ENCODE peak calls at places on chromosomes 2 and 18, in five cellular contexts. H is aorta, Z is breast epithelium, T is PC-3, W is tibial nerve. V is an unnamed sample.

GRCh38 chr2:70627499-70627898 is 73.9 kb upstream of the TGFA start:
- DNase-seq in W (no peak), Z (no peak), T (peak; percentile 76), H (no peak), V (no peak)

GRCh38 chr2:189576361-189576760 is 4.2 kb downstream of the SLC40A1 start:
- DNase-seq in Z (no peak), W (peak; percentile 32), H (no peak), T (no peak), V (no peak)

GRCh38 chr2:146776589-146776988 is 1068.2 kb upstream of the ACVR2A start:
- DNase-seq in Z (no peak), H (no peak), T (no peak), W (no peak), V (no peak)

GRCh38 chr18:3214855-3215637 is 4.7 kb downstream of the MYOM1 start:
- DNase-seq in W (no peak), H (no peak), Z (no peak), T (no peak), V (no peak)

GRCh38 chr18:3332376-3332775 is 70.4 kb downstream of the MYL12B start:
- DNase-seq in Z (no peak), H (no peak), W (no peak), T (no peak), V (no peak)

GRCh38 chr18:60277855-60278480 is 94.6 kb downstream of the MC4R start:
- DNase-seq in H (no peak), Z (no peak), T (peak; percentile 97), W (no peak), V (no peak)

GRCh38 chr18:33573193-33573592 is 4.8 kb upstream of the ASXL3 start:
- DNase-seq in Z (no peak), H (no peak), W (no peak), T (no peak), V (no peak)

GRCh38 chr2:19349911-19350677 is 8.3 kb downstream of the OSR1 start:
- DNase-seq in H (peak; percentile 87), W (no peak), Z (no peak), T (peak; percentile 25), V (peak; percentile 51)

GRCh38 chr2:37670378-37671012 is 947 bp downstream of the CDC42EP3 start:
- DNase-seq in T (no peak), W (no peak), Z (no peak), H (no peak), V (no peak)

GRCh38 chr2:30664761-30665358 is 142.4 kb downstream of the CAPN13 start:
- DNase-seq in Z (no peak), W (no peak), H (peak; percentile 60), T (peak; percentile 94), V (no peak)

GRCh38 chr2:97928591-97928990 is 67.2 kb downstream of the TMEM131 start:
- DNase-seq in Z (no peak), H (no peak), W (no peak), T (no peak), V (no peak)

GRCh38 chr18:23949863-23950262 is 64.7 kb upstream of the TTC39C start:
- DNase-seq in T (no peak), W (no peak), H (no peak), Z (no peak), V (no peak)

DNA sequence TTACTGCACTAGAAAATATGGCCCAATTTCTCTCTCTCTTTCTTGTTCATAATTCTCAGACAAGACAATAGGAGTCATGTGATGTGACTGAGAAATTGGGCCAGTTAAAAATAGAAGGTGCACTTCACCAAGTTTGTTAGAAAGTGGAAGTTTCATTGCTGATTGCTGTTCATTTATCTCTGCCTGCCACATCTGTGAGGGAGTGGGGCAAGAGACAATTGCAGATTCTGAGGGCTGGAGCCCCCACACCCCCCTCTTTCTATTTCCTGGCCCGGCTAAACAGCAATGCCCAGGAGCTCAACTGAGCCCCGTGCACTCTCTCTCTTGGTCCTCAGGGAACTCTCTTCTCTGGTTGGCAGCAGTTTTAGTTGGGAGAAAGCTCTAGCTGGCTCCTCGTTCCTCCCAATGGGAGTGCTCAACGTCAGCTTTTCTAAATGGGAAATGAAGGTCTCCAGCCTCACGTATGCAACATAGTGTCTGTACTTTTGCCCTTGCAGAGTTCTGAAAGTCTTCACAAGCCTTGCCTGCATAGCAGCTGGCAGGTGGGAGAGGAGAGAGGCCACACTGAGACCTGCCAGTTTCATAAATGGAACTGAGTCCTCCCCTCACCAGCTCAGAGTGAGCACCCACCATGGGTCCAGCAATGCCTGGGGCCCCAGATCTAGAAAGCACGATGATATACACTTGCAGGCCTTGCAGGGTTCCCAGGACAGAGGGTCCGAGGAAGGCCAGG is 115.7 kb downstream of the MYCN start:
- DNase-seq in W (no peak), H (no peak), T (no peak), Z (no peak), V (no peak)
- H3K9me3 ChIP-seq in W (no peaks in the 10 kb centered on the region), H (peaks cover 5% of the 10 kb centered on the region), T (no peaks in the 10 kb centered on the region), Z (no peaks in the 10 kb centered on the region), V (no peaks in the 10 kb centered on the region)

GRCh38 chr18:78427081-78427480 is 552.5 kb upstream of the SALL3 start:
- DNase-seq in H (no peak), T (no peak), W (no peak), Z (no peak), V (no peak)
- H3K9me3 ChIP-seq in H (no peaks in the 10 kb centered on the region), T (no peaks in the 10 kb centered on the region), W (peaks cover 8% of the 10 kb centered on the region), Z (peaks cover 6% of the 10 kb centered on the region), V (no peaks in the 10 kb centered on the region)

DNA sequence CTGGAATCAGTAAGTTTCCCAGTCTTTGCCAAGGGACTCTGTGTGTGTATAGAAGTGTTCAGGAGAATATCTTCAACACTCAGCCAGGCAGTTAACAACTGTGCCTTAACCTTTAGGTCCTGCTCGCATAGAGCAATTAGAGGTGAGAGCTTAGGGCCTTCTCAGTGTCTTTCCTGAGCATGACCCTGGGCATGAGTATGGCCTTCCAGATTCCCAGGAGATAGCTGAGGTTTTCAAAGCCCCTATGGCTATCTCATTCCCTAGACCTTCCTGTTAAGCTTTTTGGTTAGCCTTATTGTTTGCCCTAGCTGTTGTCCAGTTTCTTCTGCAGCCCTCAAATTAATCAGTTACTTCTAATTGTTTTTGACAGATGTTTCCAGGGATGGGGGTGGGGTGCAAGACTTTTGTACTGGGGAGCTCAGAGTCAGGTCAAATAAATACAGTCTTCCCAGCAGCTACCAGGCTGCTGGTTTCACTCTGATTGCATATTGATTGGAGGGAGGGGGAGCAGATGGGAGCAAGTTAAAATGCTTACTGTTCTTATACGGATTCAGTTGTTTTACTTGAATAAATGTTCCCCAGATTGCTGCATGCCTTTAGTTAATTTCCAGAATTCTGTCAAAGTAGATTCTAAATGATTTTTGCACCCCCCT is 23.1 kb downstream of the PDK1 start:
- DNase-seq in Z (no peak), T (no peak), W (no peak), H (no peak), V (no peak)
- H3K9me3 ChIP-seq in Z (peaks cover 44% of the 10 kb centered on the region), T (peaks cover 22% of the 10 kb centered on the region), W (peaks cover 53% of the 10 kb centered on the region), H (no peaks in the 10 kb centered on the region), V (no peaks in the 10 kb centered on the region)

DNA sequence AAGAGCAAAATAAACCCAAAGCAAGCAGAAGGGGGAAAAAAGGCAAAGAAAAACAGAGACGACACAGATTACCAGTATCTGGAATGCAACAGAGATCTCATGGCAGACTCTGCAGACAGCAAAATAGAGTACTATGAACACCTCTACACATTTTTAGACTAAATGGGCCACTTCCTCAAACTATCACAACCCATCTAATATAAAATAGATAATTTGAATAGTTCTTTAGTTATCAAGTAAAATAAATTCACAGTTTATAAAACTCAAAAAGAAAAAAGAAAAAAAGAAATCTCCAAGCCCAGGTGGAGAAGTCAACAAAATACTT is 16.6 kb downstream of the SESTD1 start:
- DNase-seq in W (no peak), H (no peak), T (no peak), Z (no peak), V (no peak)
- H3K9me3 ChIP-seq in W (no peaks in the 10 kb centered on the region), H (no peaks in the 10 kb centered on the region), T (no peaks in the 10 kb centered on the region), Z (peaks cover 4% of the 10 kb centered on the region), V (no peaks in the 10 kb centered on the region)